ENCODE peak calls at places on chromosomes 16 and 17, in six cellular contexts. K, Q, C, S, Y and V are unnamed samples.

GRCh38 chr16:88792668-88793587 is 7.9 kb upstream of the PIEZO1 start:
- DNase-seq in K (no peak), Q (no peak), C (peak; percentile 61), S (no peak), Y (no peak), V (no peak)

GRCh38 chr17:66483946-66484345 is 181.5 kb downstream of the PRKCA start:
- DNase-seq in K (no peak), Q (no peak), C (no peak), S (no peak), Y (no peak), V (no peak)

GRCh38 chr16:49588729-49589384 is 215.3 kb downstream of the C16orf78 start:
- DNase-seq in K (no peak), Q (no peak), C (no peak), S (peak; percentile 59), Y (no peak), V (no peak)

GRCh38 chr17:32523017-32523680 is 36.4 kb downstream of the CDK5R1 start:
- DNase-seq in K (peak; percentile 76), Q (no peak), C (peak; percentile 85), S (no peak), Y (peak; percentile 77), V (peak; percentile 76)

GRCh38 chr17:73138541-73139138 is 26.2 kb upstream of the SSTR2 start:
- DNase-seq in K (no peak), Q (no peak), C (no peak), S (no peak), Y (no peak), V (no peak)

GRCh38 chr17:45368661-45369060 is 51.8 kb upstream of the MAP3K14 start:
- DNase-seq in K (no peak), Q (no peak), C (no peak), S (no peak), Y (no peak), V (no peak)

GRCh38 chr16:57143125-57143965 is 42.5 kb downstream of the PSME3IP1 start:
- DNase-seq in K (no peak), Q (no peak), C (no peak), S (no peak), Y (no peak), V (no peak)

GRCh38 chr16:86565644-86566511 is 751 bp upstream of the FOXC2 start:
- DNase-seq in K (no peak), Q (no peak), C (no peak), S (no peak), Y (no peak), V (no peak)

GRCh38 chr17:39225308-39225973 is at the start of gene STAC2:
- DNase-seq in K (no peak), Q (no peak), C (no peak), S (no peak), Y (no peak), V (no peak)

GRCh38 chr17:69909389-69909788 is 165.6 kb upstream of the KCNJ16 start:
- DNase-seq in K (no peak), Q (no peak), C (no peak), S (no peak), Y (no peak), V (no peak)

GRCh38 chr17:5272313-5272712 is 9.8 kb upstream of the RABEP1 start:
- DNase-seq in K (no peak), Q (no peak), C (no peak), S (no peak), Y (no peak), V (no peak)

GRCh38 chr16:3007957-3008748 is 4.6 kb upstream of the CLDN9 start:
- DNase-seq in K (no peak), Q (no peak), C (peak; percentile 23), S (peak; percentile 99), Y (no peak), V (no peak)

GRCh38 chr17:19867654-19868395 is at the start of gene ULK2:
- DNase-seq in K (peak; percentile 35), Q (no peak), C (peak; percentile 59), S (peak; percentile 23), Y (peak; percentile 67), V (peak; percentile 52)

GRCh38 chr16:58422809-58423208 is 30.5 kb downstream of the GINS3 start:
- DNase-seq in K (no peak), Q (no peak), C (no peak), S (no peak), Y (no peak), V (no peak)

GRCh38 chr17:47275245-47275984 is 21.8 kb downstream of the ITGB3 start:
- DNase-seq in K (no peak), Q (peak; percentile 40), C (no peak), S (no peak), Y (no peak), V (no peak)

GRCh38 chr16:49015189-49015540 is 266.5 kb downstream of the CBLN1 start:
- DNase-seq in K (no peak), Q (no peak), C (no peak), S (no peak), Y (no peak), V (no peak)

GRCh38 chr17:83196088-83196765 is 116.8 kb downstream of the METRNL start:
- DNase-seq in K (no peak), Q (peak; percentile 18), C (no peak), S (no peak), Y (no peak), V (no peak)

GRCh38 chr17:67223924-67224323 is 21.1 kb downstream of the HELZ start:
- DNase-seq in K (no peak), Q (no peak), C (no peak), S (no peak), Y (no peak), V (no peak)

GRCh38 chr17:29349409-29349808 is 40.8 kb upstream of the TAOK1 start:
- DNase-seq in K (no peak), Q (no peak), C (no peak), S (no peak), Y (no peak), V (no peak)

GRCh38 chr17:63458478-63458877 is 12.4 kb upstream of the CYB561 start:
- DNase-seq in K (no peak), Q (no peak), C (no peak), S (no peak), Y (no peak), V (no peak)

GRCh38 chr17:73742915-73743314 is 98.7 kb upstream of the SDK2 start:
- DNase-seq in K (no peak), Q (no peak), C (no peak), S (no peak), Y (no peak), V (no peak)

GRCh38 chr17:10217916-10218315 is 19.5 kb upstream of the GAS7 start:
- DNase-seq in K (no peak), Q (no peak), C (no peak), S (no peak), Y (no peak), V (no peak)

GRCh38 chr16:1097800-1098199 is 1.8 kb upstream of the C1QTNF8 start:
- DNase-seq in K (no peak), Q (no peak), C (no peak), S (no peak), Y (no peak), V (no peak)

GRCh38 chr16:8972843-8973586 is 9.3 kb upstream of the USP7 start:
- DNase-seq in K (no peak), Q (no peak), C (no peak), S (no peak), Y (no peak), V (no peak)

GRCh38 chr16:29777576-29778360 is at the start of gene ZG16:
- DNase-seq in K (no peak), Q (no peak), C (no peak), S (no peak), Y (no peak), V (no peak)

GRCh38 chr16:3740934-3741333 is 23.6 kb upstream of the TRAP1 start:
- DNase-seq in K (no peak), Q (no peak), C (no peak), S (no peak), Y (no peak), V (no peak)

GRCh38 chr17:82718986-82719685 is 2.6 kb downstream of the FN3KRP start:
- DNase-seq in K (no peak), Q (no peak), C (peak; percentile 44), S (no peak), Y (no peak), V (no peak)

GRCh38 chr17:82283208-82283749 is 9.8 kb upstream of the CSNK1D start:
- DNase-seq in K (no peak), Q (no peak), C (no peak), S (no peak), Y (no peak), V (no peak)

GRCh38 chr16:4692460-4693295 is 684 bp upstream of the NUDT16L1 start:
- DNase-seq in K (no peak), Q (no peak), C (peak; percentile 16), S (no peak), Y (no peak), V (peak; percentile 33)

GRCh38 chr17:83171661-83172060 is 92.3 kb downstream of the METRNL start:
- DNase-seq in K (no peak), Q (no peak), C (no peak), S (no peak), Y (no peak), V (no peak)

GRCh38 chr16:67445913-67446907 is 15.3 kb downstream of the HSD11B2 start:
- DNase-seq in K (no peak), Q (no peak), C (no peak), S (no peak), Y (no peak), V (no peak)